ENCODE peak calls at places on chromosomes 1 and 21, in six cellular contexts. J, R, G, H, Y and T are unnamed samples.

GRCh38 chr1:62367005-62367547 is 47.8 kb upstream of the KANK4 start:
- DNase-seq in J (no peak), R (no peak), G (no peak), H (no peak), Y (no peak), T (no peak)

GRCh38 chr1:209328178-209328577 is 255.3 kb upstream of the CAMK1G start:
- DNase-seq in J (no peak), R (no peak), G (no peak), H (no peak), Y (no peak), T (no peak)

GRCh38 chr1:186152227-186152944 is 222.7 kb downstream of the TPR start:
- DNase-seq in J (no peak), R (no peak), G (peak; percentile 75), H (no peak), Y (peak; percentile 100), T (peak; percentile 75)

GRCh38 chr1:231629132-231629531 is 2.5 kb downstream of the DISC1 start:
- DNase-seq in J (no peak), R (no peak), G (peak; percentile 54), H (no peak), Y (peak; percentile 18), T (no peak)

GRCh38 chr1:26391450-26391849 is 18.9 kb upstream of the ZNF683 start:
- DNase-seq in J (peak; percentile 60), R (no peak), G (peak; percentile 66), H (no peak), Y (peak; percentile 57), T (peak; percentile 59)

GRCh38 chr1:224173523-224173922 is 9.5 kb upstream of the DEGS1 start:
- DNase-seq in J (no peak), R (no peak), G (no peak), H (no peak), Y (no peak), T (no peak)

GRCh38 chr1:109632671-109633346 is 13.2 kb downstream of the AMPD2 start:
- DNase-seq in J (peak; percentile 26), R (peak; percentile 54), G (no peak), H (peak; percentile 35), Y (no peak), T (no peak)

GRCh38 chr1:17342014-17342441 is 30.0 kb upstream of the PADI6 start:
- DNase-seq in J (no peak), R (no peak), G (no peak), H (no peak), Y (no peak), T (no peak)

DNA sequence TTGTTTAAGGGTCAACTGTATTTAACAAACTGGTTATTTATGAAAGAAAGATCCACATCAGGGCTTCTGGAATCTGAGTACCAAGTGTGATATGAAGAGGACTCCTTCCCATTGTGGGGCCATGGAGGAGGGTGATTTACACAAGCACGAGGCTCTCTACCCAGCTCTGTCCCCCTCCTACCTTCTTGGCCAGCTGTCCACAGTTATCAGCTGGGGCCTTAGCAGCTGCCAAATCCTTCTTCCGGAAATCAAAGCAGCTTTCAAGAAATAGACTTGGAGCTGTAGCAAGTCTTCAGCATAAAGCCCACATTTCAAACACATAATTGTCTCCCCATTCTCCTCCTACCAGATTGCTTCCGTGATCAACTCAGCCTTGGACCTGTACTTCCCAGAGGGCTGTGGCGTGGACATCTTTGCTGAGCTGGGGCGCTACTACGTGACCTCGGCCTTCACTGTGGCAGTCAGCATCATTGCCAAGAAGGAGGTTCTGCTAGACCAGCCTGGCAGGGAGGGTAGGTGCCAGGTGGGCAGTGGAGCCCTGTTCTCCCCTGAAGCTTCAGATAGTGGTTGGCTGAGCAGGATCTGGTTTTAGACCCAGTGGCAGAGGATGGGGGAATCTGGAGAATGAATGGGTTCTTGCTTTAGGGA is 15.5 kb downstream of the AZIN2 start:
- DNase-seq in J (no peak), R (no peak), G (no peak), H (no peak), Y (no peak), T (peak; percentile 75)
- H3K14ac ChIP-seq in J (no peak overlapping the region), R (no peak overlapping the region), G (no peak overlapping the region), H (no peak overlapping the region), Y (no peak overlapping the region), T (peak overlapping the region; percentile 99)

DNA sequence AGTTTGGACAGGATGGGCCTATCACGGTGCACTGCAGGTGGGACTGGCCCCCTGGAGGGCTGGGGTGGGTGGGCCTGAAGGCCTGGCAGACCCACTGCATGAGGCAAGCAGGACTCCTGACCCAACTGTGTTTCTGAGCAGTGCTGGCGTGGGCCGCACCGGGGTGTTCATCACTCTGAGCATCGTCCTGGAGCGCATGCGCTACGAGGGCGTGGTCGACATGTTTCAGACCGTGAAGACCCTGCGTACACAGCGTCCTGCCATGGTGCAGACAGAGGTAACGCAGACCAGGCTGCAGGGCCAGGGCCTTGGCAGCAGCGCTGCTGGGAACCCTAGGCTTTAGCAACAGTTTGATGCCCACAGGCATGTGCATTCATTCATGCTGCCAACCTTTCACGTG is 29.0 kb upstream of the KDM4A start:
- DNase-seq in J (no peak), R (no peak), G (no peak), H (no peak), Y (no peak), T (no peak)
- H3K14ac ChIP-seq in J (no peak overlapping the region), R (no peak overlapping the region), G (no peak overlapping the region), H (no peak overlapping the region), Y (no peak overlapping the region), T (no peak overlapping the region)

GRCh38 chr1:117815926-117816325 is 113.5 kb downstream of the GDAP2 start:
- DNase-seq in J (no peak), R (no peak), G (no peak), H (peak; percentile 50), Y (no peak), T (no peak)

GRCh38 chr1:117809764-117810163 is 119.7 kb downstream of the GDAP2 start:
- DNase-seq in J (no peak), R (no peak), G (peak; percentile 27), H (no peak), Y (no peak), T (peak; percentile 35)

GRCh38 chr1:117815105-117815812 is 114.2 kb downstream of the GDAP2 start:
- DNase-seq in J (no peak), R (no peak), G (peak; percentile 68), H (no peak), Y (no peak), T (peak; percentile 70)

GRCh38 chr1:117810553-117810952 is 118.9 kb downstream of the GDAP2 start:
- DNase-seq in J (no peak), R (no peak), G (no peak), H (no peak), Y (no peak), T (no peak)

DNA sequence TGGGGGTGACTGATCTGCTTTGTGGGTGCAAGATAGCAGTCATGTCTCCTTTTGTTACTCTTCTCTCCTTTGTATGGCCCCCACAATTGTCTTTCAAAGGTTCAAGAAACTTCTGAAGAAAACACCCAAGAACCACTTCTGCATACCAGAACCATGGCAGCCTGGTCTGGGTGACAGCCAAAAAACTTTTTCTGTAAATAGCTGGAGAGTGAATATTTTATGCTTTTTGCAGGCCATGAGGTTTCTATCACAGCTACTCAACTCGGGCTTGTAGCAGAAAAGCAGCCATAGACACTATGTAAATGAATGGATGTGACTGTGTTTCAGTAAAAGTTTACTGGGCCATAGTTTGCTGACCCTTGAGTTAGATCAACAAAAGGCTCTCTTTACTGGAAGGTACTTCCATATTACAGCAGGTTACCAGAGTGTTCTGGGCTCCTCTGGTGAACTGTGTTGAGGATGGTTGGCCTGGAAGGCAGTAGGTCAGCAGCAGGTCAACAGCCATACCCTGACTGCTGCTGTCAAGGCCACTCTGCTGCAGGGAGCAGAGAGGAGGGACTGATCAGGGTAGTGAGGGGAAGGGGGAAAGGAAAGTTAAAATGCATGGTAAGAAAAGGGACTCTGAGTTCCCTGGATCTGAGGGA is 116.4 kb downstream of the GDAP2 start:
- DNase-seq in J (no peak), R (no peak), G (peak; percentile 41), H (no peak), Y (no peak), T (peak; percentile 68)
- H3K14ac ChIP-seq in J (no peak overlapping the region), R (no peak overlapping the region), G (no peak overlapping the region), H (no peak overlapping the region), Y (no peak overlapping the region), T (peak overlapping the region; percentile 95)

GRCh38 chr1:114435088-114435715 is 75.8 kb downstream of the TRIM33 start:
- DNase-seq in J (no peak), R (no peak), G (no peak), H (no peak), Y (peak; percentile 9), T (no peak)
- H3K14ac ChIP-seq in J (no peak overlapping the region), R (no peak overlapping the region), G (no peak overlapping the region), H (no peak overlapping the region), Y (no peak overlapping the region), T (no peak overlapping the region)

GRCh38 chr21:32747396-32747795 is 19.6 kb upstream of the SYNJ1 start:
- DNase-seq in J (no peak), R (no peak), G (no peak), H (no peak), Y (no peak), T (no peak)
- H3K14ac ChIP-seq in J (no peak overlapping the region), R (no peak overlapping the region), G (no peak overlapping the region), H (no peak overlapping the region), Y (no peak overlapping the region), T (no peak overlapping the region)

DNA sequence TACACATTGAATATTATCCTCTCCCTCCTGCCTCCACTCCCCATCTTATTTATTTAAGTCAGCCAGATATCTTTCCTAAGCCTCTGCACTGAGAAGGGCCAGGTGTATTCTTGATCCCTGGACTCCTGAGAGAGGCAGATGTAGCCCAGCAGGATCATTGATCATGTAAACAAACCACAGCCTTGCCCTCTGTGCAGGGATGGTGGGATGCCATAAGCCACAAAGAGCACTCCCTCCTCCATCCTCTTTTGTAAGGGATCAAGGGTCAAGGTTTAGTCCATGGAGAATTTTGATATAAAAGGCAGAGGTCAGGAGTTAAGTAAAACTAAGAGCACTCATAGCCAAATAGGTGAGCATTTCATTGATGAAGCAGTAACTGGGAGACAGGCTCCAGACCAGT is 17.3 kb downstream of the PHGDH start:
- DNase-seq in J (no peak), R (no peak), G (no peak), H (no peak), Y (no peak), T (no peak)
- H3K14ac ChIP-seq in J (no peak overlapping the region), R (no peak overlapping the region), G (no peak overlapping the region), H (no peak overlapping the region), Y (no peak overlapping the region), T (no peak overlapping the region)

DNA sequence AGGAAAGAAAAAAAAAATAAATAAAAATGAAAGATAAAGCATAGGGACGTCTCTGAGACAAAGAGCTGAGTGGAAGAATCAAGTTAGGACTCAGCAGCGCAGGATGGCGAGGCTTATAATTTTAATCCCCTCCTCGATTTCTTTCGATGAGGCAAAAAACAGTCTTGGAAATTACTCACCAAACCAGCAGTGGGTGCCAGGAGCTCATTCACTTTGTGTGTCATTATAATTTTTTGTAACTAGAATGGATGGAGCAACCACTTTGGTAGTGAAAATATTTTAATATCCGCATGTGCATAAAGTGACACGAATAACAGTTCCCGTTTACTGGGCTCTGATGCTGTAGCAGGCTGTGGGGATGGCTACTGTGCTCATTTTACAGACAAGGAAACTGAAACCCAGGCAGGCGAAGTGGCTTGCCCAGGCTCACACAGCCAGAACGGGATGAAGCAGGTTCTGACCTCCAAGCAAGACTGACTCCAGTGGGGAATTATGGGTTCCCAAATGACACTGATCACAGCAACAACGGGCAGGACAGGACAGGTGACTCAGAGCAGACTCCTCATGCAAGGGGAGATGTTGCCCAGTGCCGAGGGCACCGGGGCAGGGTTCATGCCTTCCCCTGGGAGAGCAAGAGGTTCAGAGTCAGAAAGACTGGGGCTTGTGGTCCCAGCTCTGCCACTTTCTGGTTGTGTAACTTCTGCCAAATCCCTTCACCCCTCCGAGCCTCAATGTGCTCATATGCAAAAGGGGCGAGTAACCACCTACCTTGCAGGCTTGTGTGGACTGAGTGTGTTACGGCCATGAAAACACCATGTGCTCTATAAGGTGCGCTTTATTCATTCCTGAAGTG is 63.6 kb downstream of the RUNX3 start:
- DNase-seq in J (no peak), R (no peak), G (no peak), H (no peak), Y (no peak), T (no peak)
- H3K14ac ChIP-seq in J (no peak overlapping the region), R (no peak overlapping the region), G (no peak overlapping the region), H (no peak overlapping the region), Y (no peak overlapping the region), T (no peak overlapping the region)

GRCh38 chr1:15038232-15039016 is 115.1 kb upstream of the TMEM51 start:
- DNase-seq in J (peak; percentile 53), R (no peak), G (peak; percentile 20), H (no peak), Y (peak; percentile 63), T (peak; percentile 33)
- H3K14ac ChIP-seq in J (no peak overlapping the region), R (no peak overlapping the region), G (no peak overlapping the region), H (no peak overlapping the region), Y (no peak overlapping the region), T (no peak overlapping the region)